ENCODE peak calls at places on chromosomes 5 and 9, in ten cellular contexts. R is AG04449; C is amniotic stem cell; O is stimulated activated CD4-positive, alpha-beta T cell treated with anti-CD3 and anti-CD28 coated beads, Interleukin-4, amount 100 ng/mL, for 4 hours; V is ACHN; J is T-helper 1 cell; W is RPMI8226; K is NCI-H2081; U is naive thymus-derived CD8-positive, alpha-beta T cell; M is activated CD8-positive, alpha-beta T cell treated with anti-CD3 and anti-CD28 coated beads, Interleukin-2, amount 10 ng/mL, durations not matched to agents 7 days and 5 days. Z is an unnamed sample.

GRCh38 chr9:91714020-91714721 is 235.9 kb downstream of the ROR2 start:
- DNase-seq in R (no peak), C (no peak), O (no peak), V (peak), J (no peak), W (peak), K (peak), U (no peak), M (peak), Z (no peak)

GRCh38 chr5:111454198-111454606 is 58.1 kb downstream of the STARD4 start:
- DNase-seq in R (no peak), C (no peak), O (no peak), V (no peak), J (no peak), W (no peak), K (peak), U (no peak), M (no peak), Z (no peak)

GRCh38 chr9:133199648-133200321 is 9.3 kb downstream of the OBP2B start:
- DNase-seq in R (no peak), C (no peak), O (peak), V (no peak), J (no peak), W (peak), K (no peak), U (peak), M (peak), Z (no peak)

GRCh38 chr9:3180696-3181048 is 336.8 kb upstream of the PUM3 start:
- DNase-seq in R (no peak), C (no peak), O (no peak), V (no peak), J (no peak), W (no peak), K (no peak), U (no peak), M (no peak), Z (no peak)

GRCh38 chr5:114360362-114360761 is 1.5 kb upstream of the KCNN2 start:
- DNase-seq in R (no peak), C (no peak), O (no peak), V (no peak), J (no peak), W (no peak), K (no peak), U (no peak), M (no peak), Z (no peak)

GRCh38 chr5:141208478-141208877 is at the start of gene PCDHB12:
- DNase-seq in R (no peak), C (no peak), O (no peak), V (no peak), J (no peak), W (no peak), K (no peak), U (no peak), M (no peak), Z (no peak)

GRCh38 chr5:157450024-157450423 is 10.0 kb upstream of the NIPAL4 start:
- DNase-seq in R (no peak), C (no peak), O (no peak), V (no peak), J (no peak), W (no peak), K (no peak), U (no peak), M (no peak), Z (no peak)

GRCh38 chr9:97564291-97565175 is 63.1 kb downstream of the TMOD1 start:
- DNase-seq in R (no peak), C (peak), O (no peak), V (peak), J (no peak), W (peak), K (no peak), U (no peak), M (peak), Z (no peak)

GRCh38 chr5:34411470-34412346 is 244.4 kb upstream of the RAI14 start:
- DNase-seq in R (peak), C (no peak), O (no peak), V (no peak), J (no peak), W (no peak), K (no peak), U (no peak), M (no peak), Z (no peak)

GRCh38 chr9:109001275-109001676 is 12.0 kb downstream of the CTNNAL1 start:
- DNase-seq in R (peak), C (no peak), O (no peak), V (peak), J (no peak), W (no peak), K (no peak), U (no peak), M (no peak), Z (no peak)

GRCh38 chr9:34686231-34686630 is 4.8 kb downstream of the CCL19 start:
- DNase-seq in R (no peak), C (no peak), O (no peak), V (no peak), J (no peak), W (no peak), K (no peak), U (no peak), M (no peak), Z (no peak)

GRCh38 chr5:93058309-93058708 is 522.7 kb downstream of the NR2F1-AS1 start:
- DNase-seq in R (peak), C (no peak), O (no peak), V (no peak), J (no peak), W (no peak), K (no peak), U (no peak), M (no peak), Z (no peak)